ENCODE peak calls at places on chromosome 17, in four cellular contexts. O is HepG2, V is K562, N is GM12878. Y is an unnamed sample.
A peak's percentile ranks its signal among the peaks of the same experiment; 100 is the strongest.

GRCh38 chr17:40480501-40481003 is 20.9 kb downstream of the TNS4 start:
- DNase-seq in O (peak; percentile 68), N (peak; percentile 8), V (no peak), Y (no peak)

GRCh38 chr17:3535253-3535995 is 22.2 kb downstream of the TRPV3 start:
- DNase-seq in N (no peak), O (no peak), V (peak; percentile 38), Y (peak; percentile 71)

GRCh38 chr17:3935825-3936355 is 19.6 kb upstream of the P2RX1 start:
- DNase-seq in N (no peak), O (no peak), V (no peak), Y (no peak)

GRCh38 chr17:6070895-6071511 is 824 bp downstream of the WSCD1 start:
- DNase-seq in N (no peak), V (no peak), O (no peak), Y (peak; percentile 27)

GRCh38 chr17:66702106-66702936 is 132.6 kb upstream of the CACNG5 start:
- DNase-seq in V (no peak), O (peak; percentile 15), N (no peak), Y (no peak)

GRCh38 chr17:38750312-38751121 is 2.0 kb upstream of the PSMB3 start:
- DNase-seq in V (no peak), O (peak; percentile 50), N (no peak), Y (no peak)

GRCh38 chr17:61701978-61702377 is 111.0 kb upstream of the NACA2 start:
- DNase-seq in O (no peak), N (no peak), V (no peak), Y (no peak)

GRCh38 chr17:1630662-1631061 is 2.0 kb upstream of the SLC43A2 start:
- DNase-seq in O (no peak), N (no peak), V (no peak), Y (no peak)

GRCh38 chr17:30716461-30717289 is 107.8 kb downstream of the CRLF3 start:
- DNase-seq in N (no peak), V (no peak), O (no peak), Y (no peak)

GRCh38 chr17:42536372-42537155 is 523 bp downstream of the NAGLU start:
- DNase-seq in V (peak; percentile 97), N (no peak), O (peak; percentile 86), Y (peak; percentile 78)

GRCh38 chr17:18258356-18259038 is at the start of gene FLII:
- DNase-seq in O (peak; percentile 19), N (no peak), V (peak; percentile 64), Y (peak; percentile 58)

GRCh38 chr17:77772899-77773358 is 185.6 kb upstream of the TNRC6C start:
- DNase-seq in V (no peak), N (no peak), O (no peak), Y (no peak)

GRCh38 chr17:31497431-31497830 is 106.0 kb downstream of the RAB11FIP4 start:
- DNase-seq in N (no peak), O (no peak), V (no peak), Y (no peak)

GRCh38 chr17:17842111-17842876 is 5.5 kb upstream of the SREBF1 start:
- DNase-seq in V (no peak), N (no peak), O (no peak), Y (no peak)

GRCh38 chr17:70552230-70552981 is 383.1 kb downstream of the KCNJ2 start:
- DNase-seq in O (peak; percentile 15), V (peak; percentile 16), N (peak; percentile 13), Y (peak; percentile 40)

GRCh38 chr17:18141210-18141803 is 32.8 kb downstream of the MYO15A start:
- DNase-seq in N (no peak), V (no peak), O (peak; percentile 30), Y (peak; percentile 55)

GRCh38 chr17:61280338-61280737 is 119.3 kb upstream of the TBX2 start:
- DNase-seq in N (no peak), O (no peak), V (no peak), Y (no peak)

GRCh38 chr17:80850817-80851216 is 140.8 kb upstream of the CHMP6 start:
- DNase-seq in V (no peak), O (no peak), N (no peak), Y (no peak)

GRCh38 chr17:16941643-16942042 is 30.3 kb downstream of the TNFRSF13B start:
- DNase-seq in O (no peak), N (no peak), V (no peak), Y (no peak)

GRCh38 chr17:2853722-2854580 is 57.7 kb downstream of the RAP1GAP2 start:
- DNase-seq in V (peak; percentile 58), N (no peak), O (no peak), Y (peak; percentile 54)

GRCh38 chr17:40086150-40087044 is 14.0 kb downstream of the NR1D1 start:
- DNase-seq in V (peak; percentile 89), N (no peak), O (peak; percentile 52), Y (peak; percentile 73)

GRCh38 chr17:35051579-35052239 is 11.8 kb downstream of the RFFL start:
- DNase-seq in N (no peak), O (peak; percentile 78), V (no peak), Y (no peak)

GRCh38 chr17:59668816-59669215 is 38.4 kb downstream of the PTRH2 start:
- DNase-seq in V (no peak), N (no peak), O (no peak), Y (no peak)

GRCh38 chr17:14310584-14310983 is 9.7 kb downstream of the HS3ST3B1 start:
- DNase-seq in V (no peak), N (no peak), O (no peak), Y (no peak)

GRCh38 chr17:65618516-65618915 is 57.1 kb upstream of the AXIN2 start:
- DNase-seq in V (no peak), O (no peak), N (no peak), Y (no peak)

GRCh38 chr17:78568494-78569115 is 8.6 kb downstream of the DNAH17 start:
- DNase-seq in V (no peak), O (peak; percentile 54), N (no peak), Y (no peak)

GRCh38 chr17:56297142-56297541 is 143.9 kb downstream of the ANKFN1 start:
- DNase-seq in N (no peak), O (no peak), V (no peak), Y (no peak)

GRCh38 chr17:40615295-40615988 is 32.2 kb downstream of the SMARCE1 start:
- DNase-seq in V (peak; percentile 52), N (peak; percentile 93), O (peak; percentile 76), Y (peak; percentile 58)

GRCh38 chr17:4623249-4623648 is 18.2 kb downstream of the ALOX15 start:
- DNase-seq in N (no peak), O (no peak), V (no peak), Y (no peak)

GRCh38 chr17:62673614-62674362 is 46.3 kb downstream of the MRC2 start:
- DNase-seq in V (no peak), N (no peak), O (no peak), Y (no peak)

GRCh38 chr17:76419576-76420245 is 33.2 kb downstream of the UBE2O start:
- DNase-seq in V (no peak), N (no peak), O (no peak), Y (no peak)

GRCh38 chr17:31688704-31689103 is 170.3 kb downstream of the COPRS start:
- DNase-seq in O (no peak), V (no peak), N (no peak), Y (no peak)

GRCh38 chr17:82366749-82367148 is 4.8 kb upstream of the UTS2R start:
- DNase-seq in O (no peak), N (no peak), V (no peak), Y (no peak)

GRCh38 chr17:82369211-82369610 is 2.4 kb upstream of the UTS2R start:
- DNase-seq in V (no peak), N (no peak), O (no peak), Y (no peak)

GRCh38 chr17:82365586-82366295 is 5.8 kb upstream of the UTS2R start:
- DNase-seq in O (no peak), N (no peak), V (no peak), Y (no peak)

GRCh38 chr17:82370471-82371332 is 863 bp upstream of the UTS2R start:
- DNase-seq in N (no peak), O (no peak), V (no peak), Y (no peak)

GRCh38 chr17:82367724-82368524 is 3.6 kb upstream of the UTS2R start:
- DNase-seq in O (peak; percentile 99), N (no peak), V (peak; percentile 94), Y (peak; percentile 92)
- TF ChIP-seq FOXM1 in O (no peak), N (no peak), V (no peak), Y (no peak)

GRCh38 chr17:74567397-74567796 is at the start of gene CD300H:
- DNase-seq in O (no peak), N (no peak), V (no peak), Y (no peak)

GRCh38 chr17:74571894-74572293 is 4.6 kb upstream of the CD300H start:
- DNase-seq in O (no peak), N (no peak), V (no peak), Y (no peak)

GRCh38 chr17:74568116-74568873 is 986 bp upstream of the CD300H start:
- DNase-seq in V (no peak), N (no peak), O (no peak), Y (no peak)

GRCh38 chr17:74569001-74569391 is 1.7 kb upstream of the CD300H start:
- DNase-seq in O (no peak), N (no peak), V (no peak), Y (no peak)

GRCh38 chr17:74569392-74570003 is 2.2 kb upstream of the CD300H start:
- DNase-seq in V (no peak), N (no peak), O (no peak), Y (no peak)
- TF ChIP-seq BHLHE40 in V (no peak), N (no peak), O (no peak), Y (no peak)

GRCh38 chr17:50205931-50206505 is 4.6 kb upstream of the COL1A1 start:
- DNase-seq in N (no peak), O (no peak), V (no peak), Y (no peak)

GRCh38 chr17:50208611-50209061 is 7.2 kb upstream of the COL1A1 start:
- DNase-seq in N (no peak), V (peak; percentile 91), O (no peak), Y (no peak)

GRCh38 chr17:50206604-50207293 is 5.3 kb upstream of the COL1A1 start:
- DNase-seq in V (peak; percentile 51), O (no peak), N (no peak), Y (peak; percentile 31)

GRCh38 chr17:50207792-50208567 is 6.5 kb upstream of the COL1A1 start:
- DNase-seq in N (no peak), O (no peak), V (no peak), Y (no peak)

GRCh38 chr17:50207318-50207717 is 5.9 kb upstream of the COL1A1 start:
- DNase-seq in N (no peak), V (no peak), O (no peak), Y (no peak)
- TF ChIP-seq FOXM1 in N (no peak), V (no peak), O (no peak), Y (no peak)

GRCh38 chr17:67867591-67867990 is 42.3 kb downstream of the BPTF start:
- DNase-seq in O (no peak), V (no peak), N (no peak), Y (no peak)
- TF ChIP-seq BHLHE40 in O (no peak), V (no peak), N (no peak), Y (no peak)

DNA sequence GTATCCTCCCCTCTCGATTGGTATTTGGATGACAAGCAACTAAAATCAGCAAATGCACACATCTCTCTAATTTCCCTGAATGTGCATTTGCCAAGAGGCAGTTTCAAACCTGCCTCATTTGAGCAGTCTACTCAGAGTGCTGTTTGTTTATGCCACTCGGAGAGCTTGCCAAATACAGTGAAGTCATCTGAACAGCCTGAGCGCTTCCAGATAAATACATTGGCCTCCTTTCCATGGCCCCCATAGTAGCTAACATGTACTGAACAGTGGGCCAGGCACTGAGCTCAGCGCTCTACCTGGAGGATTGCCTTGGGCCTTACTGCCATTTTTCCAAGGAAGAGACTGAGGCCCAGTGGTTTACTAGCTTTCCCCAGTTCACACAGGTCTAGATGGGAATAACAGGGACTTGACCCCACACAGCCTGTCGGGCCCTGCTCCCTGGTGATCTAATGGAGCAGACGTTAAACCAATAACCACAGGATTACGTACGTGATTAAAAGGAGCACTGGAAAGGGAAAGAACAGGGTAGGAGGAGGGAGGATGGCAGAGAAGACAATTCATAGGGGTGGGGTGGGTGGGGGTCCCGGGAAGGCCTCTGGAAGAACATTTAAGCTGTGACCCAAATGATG is 18.7 kb upstream of the ANKRD40CL start:
- DNase-seq in V (no peak), O (no peak), N (no peak), Y (no peak)
- TF ChIP-seq FOXM1 in V (no peak), O (no peak), N (no peak), Y (no peak)